ENCODE peak calls at places on chromosome 17, in eight cellular contexts. I is CD8-positive, alpha-beta T cell; Z is AG04450; F is ovary; M is mesendoderm; J is colonic mucosa; H is Karpas-422; E is fibroblast of lung. X is an unnamed sample.

GRCh38 chr17:798246-798645 is 16.1 kb downstream of the MRM3 start:
- DNase-seq in I (no peak), M (no peak), E (no peak), F (no peak), Z (no peak), J (no peak), H (no peak), X (no peak)

GRCh38 chr17:51035436-51035835 is 85.2 kb downstream of the SPAG9 start:
- DNase-seq in F (no peak), E (peak; percentile 31), J (no peak), I (no peak), H (no peak), Z (peak; percentile 67), M (peak; percentile 83), X (no peak)

GRCh38 chr17:33647976-33648375 is 354.9 kb upstream of the ASIC2 start:
- DNase-seq in Z (no peak), F (no peak), J (no peak), H (peak; percentile 47), E (no peak), M (peak; percentile 38), I (no peak), X (no peak)

GRCh38 chr17:66540131-66540781 is 237.8 kb downstream of the PRKCA start:
- DNase-seq in E (peak; percentile 89), J (no peak), Z (peak; percentile 62), I (no peak), F (peak; percentile 73), M (peak; percentile 49), H (peak; percentile 79), X (no peak)

GRCh38 chr17:7173687-7174602 is 5.2 kb downstream of the ASGR1 start:
- DNase-seq in I (peak; percentile 24), H (no peak), F (peak; percentile 69), E (no peak), Z (no peak), M (peak; percentile 93), J (peak; percentile 57), X (peak; percentile 34)

GRCh38 chr17:561118-561517 is 153.5 kb downstream of the VPS53 start:
- DNase-seq in J (no peak), M (no peak), I (no peak), Z (peak; percentile 36), F (no peak), H (no peak), E (peak; percentile 37), X (no peak)

GRCh38 chr17:45394001-45394912 is 38.4 kb downstream of the ARHGAP27 start:
- DNase-seq in F (no peak), M (no peak), I (no peak), H (no peak), J (no peak), Z (no peak), E (no peak), X (no peak)

GRCh38 chr17:8892338-8892690 is 24.8 kb upstream of the PIK3R6 start:
- DNase-seq in H (no peak), J (no peak), Z (no peak), F (no peak), I (no peak), M (no peak), E (no peak), X (no peak)

GRCh38 chr17:61547113-61547512 is 43.9 kb downstream of the NACA2 start:
- DNase-seq in J (no peak), Z (no peak), E (no peak), I (no peak), H (no peak), F (no peak), M (no peak), X (no peak)

GRCh38 chr17:45307290-45308015 is 9.4 kb downstream of the MAP3K14 start:
- DNase-seq in J (no peak), H (peak; percentile 81), M (no peak), E (peak; percentile 94), I (no peak), F (peak; percentile 50), Z (peak; percentile 53), X (no peak)

GRCh38 chr17:49777577-49777976 is 10.9 kb upstream of the KAT7 start:
- DNase-seq in J (no peak), H (no peak), Z (no peak), I (no peak), F (no peak), M (no peak), E (no peak), X (no peak)

GRCh38 chr17:68433211-68433610 is 24.1 kb downstream of the WIPI1 start:
- DNase-seq in F (no peak), M (no peak), E (no peak), J (no peak), H (no peak), Z (no peak), I (no peak), X (no peak)

GRCh38 chr17:6186998-6187397 is 116.8 kb downstream of the WSCD1 start:
- DNase-seq in I (no peak), E (no peak), H (no peak), Z (no peak), J (no peak), M (no peak), F (no peak), X (no peak)

GRCh38 chr17:37813753-37814152 is 68.9 kb upstream of the HNF1B start:
- DNase-seq in Z (peak; percentile 97), I (no peak), M (peak; percentile 77), J (no peak), F (no peak), H (no peak), E (peak; percentile 42), X (no peak)

GRCh38 chr17:37815516-37815915 is 70.7 kb upstream of the HNF1B start:
- DNase-seq in H (peak; percentile 27), E (no peak), J (no peak), I (no peak), M (no peak), Z (no peak), F (no peak), X (no peak)

GRCh38 chr17:37820313-37821024 is 75.6 kb upstream of the HNF1B start:
- DNase-seq in M (no peak), J (no peak), H (peak; percentile 88), E (no peak), I (no peak), Z (no peak), F (no peak), X (no peak)

GRCh38 chr17:37818689-37819088 is 73.8 kb upstream of the HNF1B start:
- DNase-seq in H (peak; percentile 80), E (no peak), I (no peak), F (no peak), J (peak; percentile 51), Z (peak; percentile 47), M (peak; percentile 13), X (no peak)

GRCh38 chr17:37816951-37817350 is 72.1 kb upstream of the HNF1B start:
- DNase-seq in I (no peak), J (no peak), E (peak; percentile 53), M (no peak), Z (no peak), H (peak; percentile 56), F (no peak), X (no peak)
- H3K27ac ChIP-seq in I (no peak overlapping the region), J (no peak overlapping the region), E (no peak overlapping the region), M (no peak overlapping the region), Z (peak overlapping the region; percentile 39), H (peak overlapping the region; percentile 100), F (no peak overlapping the region), X (no peak overlapping the region)

DNA sequence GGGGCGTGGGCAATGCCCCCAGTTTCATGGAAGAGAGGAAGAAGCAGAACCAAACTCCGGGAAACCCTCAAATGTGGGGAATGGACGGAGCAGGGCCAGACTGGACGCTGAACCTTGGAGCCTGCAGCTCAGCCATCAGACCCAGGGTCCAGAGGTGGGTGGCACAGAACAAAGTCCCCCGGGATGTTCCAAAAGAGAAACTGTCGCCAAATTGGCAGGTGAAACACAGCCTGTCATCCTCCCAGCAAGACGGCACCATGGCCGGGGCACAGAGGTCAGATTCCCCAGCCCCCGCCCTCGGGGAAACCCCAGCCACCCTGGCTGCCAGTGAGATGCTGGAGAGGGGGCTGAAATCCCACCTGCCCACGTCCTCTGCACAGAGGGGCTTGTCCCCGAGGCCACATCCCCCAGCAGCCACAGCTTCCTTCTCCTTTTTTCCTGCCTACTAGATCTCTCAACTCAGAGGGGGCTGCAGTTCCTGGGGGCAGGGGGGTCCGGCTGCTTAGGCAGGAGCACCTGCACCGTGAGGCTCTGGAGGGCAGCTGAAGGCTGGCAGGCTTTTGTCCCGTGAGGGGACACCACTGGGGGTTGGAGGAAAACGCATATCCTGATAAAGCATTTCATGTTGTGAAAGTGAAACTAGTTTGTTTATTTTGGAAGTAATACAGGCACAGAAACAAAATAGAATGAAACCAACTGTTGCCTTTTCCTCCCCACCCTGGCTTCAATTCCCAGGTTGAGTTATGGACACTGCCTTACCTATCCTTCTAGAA is 1.2 kb upstream of the SECTM1 start:
- DNase-seq in H (no peak), I (no peak), J (no peak), F (no peak), Z (no peak), M (no peak), E (peak; percentile 46), X (peak; percentile 37)
- H3K27me3 ChIP-seq in H (no peaks in the 10 kb centered on the region), I (no peaks in the 10 kb centered on the region), J (peaks cover 16% of the 10 kb centered on the region), F (no peaks in the 10 kb centered on the region), Z (peaks cover 6% of the 10 kb centered on the region), M (peaks cover 26% of the 10 kb centered on the region), E (no peaks in the 10 kb centered on the region), X (no peaks in the 10 kb centered on the region)

DNA sequence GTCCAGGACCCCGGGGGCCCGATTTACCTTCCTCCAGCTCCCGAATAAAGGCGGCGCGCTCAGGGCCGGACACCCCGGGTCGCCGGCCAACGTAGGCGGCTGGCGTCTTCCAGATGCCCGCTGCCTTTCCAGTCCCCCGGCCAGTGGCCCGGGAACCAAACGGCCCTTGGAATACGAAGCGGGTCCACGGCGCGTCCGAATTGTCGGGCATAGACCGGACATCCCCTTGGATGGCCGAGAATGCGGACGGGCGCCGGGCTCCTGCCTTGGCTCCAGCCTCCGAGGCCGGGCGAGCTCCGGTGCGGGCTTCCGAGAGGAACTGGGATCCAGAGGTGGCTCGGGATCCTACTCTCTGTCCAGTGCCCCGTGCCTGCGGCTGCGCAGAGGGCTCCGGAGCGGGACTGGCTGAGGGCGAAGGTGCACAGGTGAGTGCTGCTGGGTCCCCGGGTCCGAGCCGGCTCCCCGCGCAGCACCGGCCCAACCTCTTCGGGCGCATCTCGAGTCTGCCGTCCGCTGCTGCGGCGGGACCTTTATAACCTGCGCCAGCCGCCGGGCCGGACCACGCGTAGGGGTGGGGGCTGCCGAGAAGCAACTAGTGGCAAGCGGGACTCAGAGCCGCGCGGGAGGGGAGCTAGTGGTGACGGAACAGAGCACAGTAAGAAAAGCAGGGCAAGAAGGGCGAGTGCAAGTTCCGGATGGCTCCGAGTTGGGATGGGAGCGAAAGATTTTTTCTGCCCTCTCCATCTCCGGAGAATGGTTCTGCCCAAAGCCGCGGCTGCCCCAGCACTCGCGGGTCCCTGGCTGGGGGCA is at the start of gene HAP1:
- DNase-seq in H (no peak), Z (no peak), I (no peak), F (peak; percentile 59), M (peak; percentile 69), E (peak; percentile 17), J (no peak), X (no peak)
- H3K4me3 ChIP-seq in H (no peak within 1 kb of the TSS), Z (peak within 1 kb of the TSS; percentile 48), I (no peak within 1 kb of the TSS), F (peak within 1 kb of the TSS; percentile 36), M (peak within 1 kb of the TSS; percentile 43), E (peak within 1 kb of the TSS; percentile 50), J (peak within 1 kb of the TSS; percentile 34), X (peak within 1 kb of the TSS; percentile 19)

GRCh38 chr17:76268991-76269981 is 4.1 kb downstream of the UBALD2 start:
- DNase-seq in I (no peak), H (peak; percentile 38), F (no peak), J (no peak), E (no peak), M (no peak), Z (no peak), X (no peak)
- H3K27ac ChIP-seq in I (no peak overlapping the region), H (no peak overlapping the region), F (no peak overlapping the region), J (peak overlapping the region; percentile 79), E (no peak overlapping the region), M (no peak overlapping the region), Z (no peak overlapping the region), X (peak overlapping the region; percentile 82)